ENCODE peak calls at places on chromosomes 13 and 19, in ten cellular contexts. X is PC-9; D is mammary epithelial cell; I is stomach; Y is heart right ventricle; A is uterus; F is psoas muscle; Q is CD8-positive, alpha-beta T cell; J is neuronal stem cell; L is breast epithelium. T is an unnamed sample.

GRCh38 chr13:109651854-109652253 is 134.5 kb downstream of the IRS2 start:
- DNase-seq in X (no peak), D (no peak), I (no peak), Y (no peak), A (no peak), F (no peak), Q (no peak), J (no peak), L (no peak), T (no peak)

GRCh38 chr19:916645-917322 is 349 bp upstream of the KISS1R start:
- DNase-seq in X (no peak), D (no peak), I (no peak), Y (no peak), A (no peak), F (no peak), Q (no peak), J (no peak), L (no peak), T (no peak)

GRCh38 chr19:18251587-18252369 is 22.5 kb downstream of the IQCN start:
- DNase-seq in X (peak; percentile 64), D (peak; percentile 57), I (peak; percentile 86), Y (peak; percentile 71), A (peak; percentile 77), F (peak; percentile 74), Q (peak; percentile 86), J (peak; percentile 75), L (peak; percentile 79), T (peak; percentile 84)

GRCh38 chr13:88649855-88650254 is 978.7 kb downstream of the SLITRK5 start:
- DNase-seq in X (no peak), D (no peak), I (no peak), Y (no peak), A (no peak), F (no peak), Q (no peak), J (no peak), L (no peak), T (no peak)

GRCh38 chr13:110697842-110698241 is 8.1 kb downstream of the CARS2 start:
- DNase-seq in X (no peak), D (no peak), I (no peak), Y (no peak), A (no peak), F (no peak), Q (no peak), J (no peak), L (no peak), T (no peak)

GRCh38 chr13:77952737-77953136 is 34.1 kb upstream of the EDNRB start:
- DNase-seq in X (no peak), D (no peak), I (no peak), Y (no peak), A (no peak), F (no peak), Q (no peak), J (no peak), L (no peak), T (no peak)

GRCh38 chr19:45173816-45174215 is 4.2 kb downstream of the TRAPPC6A start:
- DNase-seq in X (no peak), D (peak; percentile 52), I (no peak), Y (no peak), A (no peak), F (no peak), Q (no peak), J (no peak), L (no peak), T (no peak)

GRCh38 chr19:41328157-41328817 is 18.3 kb downstream of the CCDC97 start:
- DNase-seq in X (no peak), D (no peak), I (no peak), Y (no peak), A (no peak), F (no peak), Q (no peak), J (no peak), L (no peak), T (no peak)

GRCh38 chr13:42894765-42895181 is 97.3 kb downstream of the EPSTI1 start:
- DNase-seq in X (peak; percentile 38), D (peak; percentile 26), I (no peak), Y (no peak), A (no peak), F (no peak), Q (no peak), J (no peak), L (no peak), T (peak; percentile 90)

GRCh38 chr13:41652735-41653361 is 195.5 kb downstream of the RGCC start:
- DNase-seq in X (peak; percentile 41), D (peak; percentile 26), I (no peak), Y (no peak), A (no peak), F (no peak), Q (peak; percentile 43), J (peak; percentile 12), L (no peak), T (peak; percentile 82)

GRCh38 chr13:110306960-110307696 is at the start of the genes COL4A1 and COL4A2:
- DNase-seq in X (no peak), D (peak; percentile 75), I (no peak), Y (peak; percentile 86), A (peak; percentile 90), F (peak; percentile 83), Q (no peak), J (peak; percentile 77), L (peak; percentile 57), T (peak; percentile 88)

GRCh38 chr13:37700887-37701286 is 102.3 kb upstream of the POSTN start:
- DNase-seq in X (no peak), D (no peak), I (no peak), Y (no peak), A (no peak), F (no peak), Q (no peak), J (no peak), L (no peak), T (no peak)

GRCh38 chr13:31761951-31762350 is 22.6 kb downstream of the RXFP2 start:
- DNase-seq in X (no peak), D (no peak), I (no peak), Y (no peak), A (no peak), F (no peak), Q (no peak), J (no peak), L (no peak), T (no peak)

GRCh38 chr19:47257411-47258169 is 1.3 kb downstream of the CCDC9 start:
- DNase-seq in X (no peak), D (no peak), I (no peak), Y (no peak), A (peak; percentile 57), F (no peak), Q (no peak), J (no peak), L (no peak), T (peak; percentile 45)
- H3K9me3 ChIP-seq in X (no peaks in the 10 kb centered on the region), D (no peaks in the 10 kb centered on the region), I (no peaks in the 10 kb centered on the region), Y (no peaks in the 10 kb centered on the region), A (no peaks in the 10 kb centered on the region), F (no peaks in the 10 kb centered on the region), Q (no peaks in the 10 kb centered on the region), J (no peaks in the 10 kb centered on the region), L (no peaks in the 10 kb centered on the region), T (no peaks in the 10 kb centered on the region)

GRCh38 chr19:10773969-10774368 is 56.1 kb downstream of the DNM2 start:
- DNase-seq in X (peak; percentile 85), D (peak; percentile 17), I (no peak), Y (no peak), A (no peak), F (no peak), Q (no peak), J (no peak), L (no peak), T (no peak)
- H3K9me3 ChIP-seq in X (no peaks in the 10 kb centered on the region), D (no peaks in the 10 kb centered on the region), I (no peaks in the 10 kb centered on the region), Y (no peaks in the 10 kb centered on the region), A (no peaks in the 10 kb centered on the region), F (no peaks in the 10 kb centered on the region), Q (no peaks in the 10 kb centered on the region), J (no peaks in the 10 kb centered on the region), L (no peaks in the 10 kb centered on the region), T (no peaks in the 10 kb centered on the region)

DNA sequence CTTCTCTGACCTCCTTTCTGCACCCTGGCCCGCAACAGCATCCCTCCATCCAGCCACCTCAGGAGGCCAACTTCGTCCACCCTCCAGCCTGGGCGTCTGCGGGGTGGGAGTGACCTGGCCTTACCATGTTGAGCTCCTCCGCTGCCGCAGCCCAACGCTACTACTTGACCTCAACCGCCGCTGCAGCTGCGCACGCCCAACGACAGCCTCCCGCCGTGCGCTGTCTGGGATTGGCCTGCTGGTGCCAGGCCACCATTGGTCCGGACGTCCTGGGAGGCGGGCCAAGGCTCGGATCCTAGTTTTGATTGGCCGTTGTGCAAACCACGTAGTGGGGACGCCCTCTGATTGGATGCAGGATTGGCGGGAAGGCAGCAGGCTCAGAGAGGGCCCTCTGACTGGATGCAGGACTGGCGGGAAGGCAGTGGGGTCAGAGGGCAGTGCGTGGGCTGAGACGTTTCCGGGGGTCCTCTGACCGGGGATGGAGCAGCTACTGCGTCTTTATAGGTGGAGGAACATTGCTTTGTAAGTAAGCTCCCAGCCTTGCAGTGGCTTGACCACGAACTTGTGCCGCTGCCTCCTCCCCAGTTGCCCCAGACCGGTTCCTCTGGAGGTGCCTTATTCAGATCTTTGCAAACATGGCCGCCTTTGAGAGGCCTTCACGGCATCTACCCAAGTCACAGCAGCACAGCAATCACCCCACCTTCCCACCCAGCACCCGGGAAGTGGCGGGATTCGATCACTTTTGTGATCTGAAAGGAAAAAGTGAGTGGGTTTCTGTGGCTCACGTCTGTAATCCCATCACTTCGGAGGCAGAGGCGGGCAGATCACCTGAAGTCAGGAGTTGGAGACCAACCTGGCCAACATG is at the start of gene TUBA3C:
- DNase-seq in X (no peak), D (no peak), I (peak; percentile 17), Y (no peak), A (no peak), F (no peak), Q (no peak), J (no peak), L (no peak), T (no peak)
- H3K9me3 ChIP-seq in X (no peaks in the 10 kb centered on the region), D (peaks cover 46% of the 10 kb centered on the region), I (peaks cover 22% of the 10 kb centered on the region), Y (no peaks in the 10 kb centered on the region), A (no peaks in the 10 kb centered on the region), F (no peaks in the 10 kb centered on the region), Q (no peaks in the 10 kb centered on the region), J (no peaks in the 10 kb centered on the region), L (no peaks in the 10 kb centered on the region), T (no peaks in the 10 kb centered on the region)

GRCh38 chr19:12272980-12273901 is 21.4 kb downstream of the ZNF44 start:
- DNase-seq in X (no peak), D (no peak), I (no peak), Y (no peak), A (no peak), F (no peak), Q (no peak), J (no peak), L (no peak), T (no peak)
- H3K9me3 ChIP-seq in X (peaks cover 38% of the 10 kb centered on the region), D (peaks cover 72% of the 10 kb centered on the region), I (peaks cover 100% of the 10 kb centered on the region), Y (peaks cover 47% of the 10 kb centered on the region), A (peaks cover 33% of the 10 kb centered on the region), F (peaks cover 96% of the 10 kb centered on the region), Q (peaks cover 40% of the 10 kb centered on the region), J (peaks cover 94% of the 10 kb centered on the region), L (peaks cover 90% of the 10 kb centered on the region), T (peaks cover 98% of the 10 kb centered on the region)

DNA sequence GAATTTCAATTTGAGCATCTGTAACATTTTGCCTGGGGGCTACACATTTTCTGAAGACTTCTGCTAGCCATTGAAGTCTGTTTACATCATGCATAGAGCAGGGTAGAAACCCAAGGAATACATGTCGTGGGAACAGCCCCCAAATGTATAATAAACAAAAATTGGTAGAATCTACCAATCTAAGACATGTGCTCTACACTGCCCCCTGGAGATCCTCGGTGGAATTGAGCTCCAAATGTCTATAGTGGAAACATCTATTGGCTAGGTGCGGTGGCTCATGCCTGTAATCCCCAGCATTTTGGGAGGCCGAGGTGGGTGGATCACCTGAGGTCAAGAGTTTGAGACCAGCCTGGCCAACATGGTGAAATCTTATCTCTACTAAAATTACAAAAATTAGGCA is 57.3 kb downstream of the MBD3L2B start:
- DNase-seq in X (no peak), D (no peak), I (no peak), Y (no peak), A (no peak), F (no peak), Q (peak; percentile 48), J (no peak), L (no peak), T (no peak)
- H3K9me3 ChIP-seq in X (no peaks in the 10 kb centered on the region), D (peaks cover 3% of the 10 kb centered on the region), I (no peaks in the 10 kb centered on the region), Y (no peaks in the 10 kb centered on the region), A (no peaks in the 10 kb centered on the region), F (no peaks in the 10 kb centered on the region), Q (no peaks in the 10 kb centered on the region), J (no peaks in the 10 kb centered on the region), L (no peaks in the 10 kb centered on the region), T (peaks cover 5% of the 10 kb centered on the region)